ENCODE peak calls at places on chromosomes 5 and 9, in eight cellular contexts. One of them, this sample, is unnamed.

GRCh38 chr5:105952875-105953274 is 1717.9 kb downstream of the EFNA5 start:
- DNase-seq in astrocyte: no peak
- DNase-seq in B cell: no peak
- DNase-seq in upper lobe of right lung: no peak
- DNase-seq in RWPE1: no peak
- DNase-seq in fibroblast of pulmonary artery: peak; percentile 49
- DNase-seq in H9: no peak
- DNase-seq in AG10803: peak; percentile 21
- DNase-seq in this sample: no peak

GRCh38 chr5:108061941-108062340 is 320.0 kb downstream of the FBXL17 start:
- DNase-seq in H9: no peak
- DNase-seq in fibroblast of pulmonary artery: peak; percentile 9
- DNase-seq in AG10803: peak; percentile 49
- DNase-seq in upper lobe of right lung: no peak
- DNase-seq in B cell: no peak
- DNase-seq in RWPE1: no peak
- DNase-seq in astrocyte: peak; percentile 6
- DNase-seq in this sample: no peak

GRCh38 chr5:149618581-149619248 is 37.4 kb downstream of the ARHGEF37 start:
- DNase-seq in H9: peak; percentile 69
- DNase-seq in RWPE1: peak; percentile 93
- DNase-seq in B cell: peak; percentile 39
- DNase-seq in upper lobe of right lung: no peak
- DNase-seq in fibroblast of pulmonary artery: peak; percentile 82
- DNase-seq in astrocyte: peak; percentile 43
- DNase-seq in AG10803: peak; percentile 59
- DNase-seq in this sample: no peak

GRCh38 chr5:106094128-106094726 is 1576.5 kb downstream of the EFNA5 start:
- DNase-seq in upper lobe of right lung: no peak
- DNase-seq in fibroblast of pulmonary artery: peak; percentile 26
- DNase-seq in astrocyte: peak; percentile 29
- DNase-seq in B cell: no peak
- DNase-seq in RWPE1: peak; percentile 67
- DNase-seq in H9: no peak
- DNase-seq in AG10803: peak; percentile 1
- DNase-seq in this sample: peak; percentile 89

GRCh38 chr5:153881687-153882086 is 157.0 kb downstream of the FAM114A2 start:
- DNase-seq in astrocyte: no peak
- DNase-seq in H9: no peak
- DNase-seq in B cell: no peak
- DNase-seq in RWPE1: no peak
- DNase-seq in upper lobe of right lung: no peak
- DNase-seq in AG10803: no peak
- DNase-seq in fibroblast of pulmonary artery: no peak
- DNase-seq in this sample: no peak

GRCh38 chr9:22241024-22241423 is 205.6 kb upstream of the DMRTA1 start:
- DNase-seq in AG10803: no peak
- DNase-seq in upper lobe of right lung: no peak
- DNase-seq in H9: no peak
- DNase-seq in astrocyte: peak; percentile 20
- DNase-seq in fibroblast of pulmonary artery: no peak
- DNase-seq in RWPE1: no peak
- DNase-seq in B cell: no peak
- DNase-seq in this sample: no peak

GRCh38 chr5:157924931-157925729 is 66.2 kb upstream of the CLINT1 start:
- DNase-seq in astrocyte: no peak
- DNase-seq in fibroblast of pulmonary artery: no peak
- DNase-seq in H9: no peak
- DNase-seq in upper lobe of right lung: no peak
- DNase-seq in B cell: no peak
- DNase-seq in RWPE1: no peak
- DNase-seq in AG10803: no peak
- DNase-seq in this sample: no peak

GRCh38 chr5:107010060-107010459 is 660.7 kb downstream of the EFNA5 start:
- DNase-seq in RWPE1: no peak
- DNase-seq in H9: no peak
- DNase-seq in fibroblast of pulmonary artery: no peak
- DNase-seq in astrocyte: no peak
- DNase-seq in upper lobe of right lung: no peak
- DNase-seq in B cell: no peak
- DNase-seq in AG10803: no peak
- DNase-seq in this sample: no peak

GRCh38 chr5:74177995-74178394 is 462.5 kb downstream of the ENC1 start:
- DNase-seq in H9: no peak
- DNase-seq in upper lobe of right lung: no peak
- DNase-seq in astrocyte: no peak
- DNase-seq in AG10803: no peak
- DNase-seq in fibroblast of pulmonary artery: no peak
- DNase-seq in B cell: no peak
- DNase-seq in RWPE1: no peak
- DNase-seq in this sample: no peak

GRCh38 chr5:52738095-52738506 is 49.6 kb upstream of the ITGA1 start:
- DNase-seq in AG10803: no peak
- DNase-seq in RWPE1: no peak
- DNase-seq in H9: no peak
- DNase-seq in B cell: no peak
- DNase-seq in astrocyte: peak; percentile 73
- DNase-seq in upper lobe of right lung: no peak
- DNase-seq in fibroblast of pulmonary artery: peak; percentile 55
- DNase-seq in this sample: no peak

GRCh38 chr5:10442581-10442980 is 902 bp downstream of the ROPN1L start:
- DNase-seq in AG10803: peak; percentile 53
- DNase-seq in B cell: no peak
- DNase-seq in astrocyte: no peak
- DNase-seq in RWPE1: no peak
- DNase-seq in fibroblast of pulmonary artery: no peak
- DNase-seq in upper lobe of right lung: no peak
- DNase-seq in H9: no peak
- DNase-seq in this sample: no peak

GRCh38 chr5:80754900-80755299 is 100.1 kb upstream of the DHFR start:
- DNase-seq in H9: no peak
- DNase-seq in fibroblast of pulmonary artery: no peak
- DNase-seq in RWPE1: no peak
- DNase-seq in B cell: peak; percentile 9
- DNase-seq in upper lobe of right lung: no peak
- DNase-seq in astrocyte: peak; percentile 63
- DNase-seq in AG10803: no peak
- DNase-seq in this sample: no peak

DNA sequence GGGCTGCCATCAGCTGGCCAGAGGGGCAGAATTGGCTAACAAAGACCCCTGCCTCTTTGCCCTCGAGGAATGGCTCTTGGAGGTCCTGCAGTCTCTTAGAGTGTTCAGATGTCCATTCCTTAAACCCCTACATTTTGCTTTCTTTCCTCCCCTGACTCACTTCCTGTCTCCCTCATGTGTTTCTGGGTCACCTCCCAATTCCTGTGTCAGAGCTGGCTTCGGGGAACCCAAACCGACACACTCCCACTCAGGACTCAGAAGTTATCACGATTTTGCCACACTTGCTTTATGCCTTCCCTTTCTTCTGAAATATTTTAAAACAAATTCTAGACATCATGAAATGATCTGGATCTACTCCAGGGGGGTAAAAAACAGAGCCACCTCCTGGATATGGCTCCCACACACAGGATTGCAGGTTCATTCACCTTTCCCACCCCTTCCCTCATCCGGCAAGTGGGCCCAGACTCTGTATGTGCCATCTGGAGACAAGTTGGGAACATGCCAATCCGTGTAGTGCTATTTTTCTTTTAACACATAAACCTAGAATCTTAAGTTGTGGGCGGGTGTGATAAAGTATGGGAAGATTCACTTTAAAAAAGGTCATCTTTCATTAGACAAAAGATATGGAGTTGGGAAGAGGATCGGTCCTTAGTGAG is 145.7 kb downstream of the NXNL2 start:
- DNase-seq in H9: no peak
- DNase-seq in upper lobe of right lung: no peak
- DNase-seq in B cell: no peak
- DNase-seq in RWPE1: no peak
- DNase-seq in astrocyte: peak; percentile 42
- DNase-seq in AG10803: no peak
- DNase-seq in fibroblast of pulmonary artery: peak; percentile 39
- DNase-seq in this sample: no peak
- TF ChIP-seq CTCF in H9: no peak
- TF ChIP-seq CTCF in upper lobe of right lung: no peak
- TF ChIP-seq CTCF in B cell: no peak
- TF ChIP-seq CTCF in RWPE1: no peak
- TF ChIP-seq CTCF in astrocyte: no peak
- TF ChIP-seq CTCF in AG10803: no peak
- TF ChIP-seq CTCF in fibroblast of pulmonary artery: no peak
- TF ChIP-seq CTCF in this sample: no peak

GRCh38 chr5:68352166-68352565 is 136.6 kb downstream of the PIK3R1 start:
- DNase-seq in upper lobe of right lung: no peak
- DNase-seq in fibroblast of pulmonary artery: no peak
- DNase-seq in AG10803: no peak
- DNase-seq in B cell: no peak
- DNase-seq in H9: no peak
- DNase-seq in astrocyte: no peak
- DNase-seq in RWPE1: no peak
- DNase-seq in this sample: no peak
- TF ChIP-seq CTCF in upper lobe of right lung: no peak
- TF ChIP-seq CTCF in fibroblast of pulmonary artery: no peak
- TF ChIP-seq CTCF in AG10803: no peak
- TF ChIP-seq CTCF in B cell: no peak
- TF ChIP-seq CTCF in H9: no peak
- TF ChIP-seq CTCF in astrocyte: no peak
- TF ChIP-seq CTCF in RWPE1: no peak
- TF ChIP-seq CTCF in this sample: no peak

GRCh38 chr5:72320022-72320898 is at the start of the genes MRPS27 and PTCD2:
- DNase-seq in upper lobe of right lung: peak; percentile 97
- DNase-seq in RWPE1: peak; percentile 100
- DNase-seq in B cell: peak; percentile 94
- DNase-seq in fibroblast of pulmonary artery: peak; percentile 99
- DNase-seq in H9: peak; percentile 97
- DNase-seq in astrocyte: peak; percentile 100
- DNase-seq in AG10803: peak; percentile 99
- DNase-seq in this sample: peak; percentile 98
- TF ChIP-seq CTCF in upper lobe of right lung: peak; percentile 28
- TF ChIP-seq CTCF in RWPE1: no peak
- TF ChIP-seq CTCF in B cell: no peak
- TF ChIP-seq CTCF in fibroblast of pulmonary artery: peak; percentile 29
- TF ChIP-seq CTCF in H9: peak; percentile 40
- TF ChIP-seq CTCF in astrocyte: peak; percentile 12
- TF ChIP-seq CTCF in AG10803: peak; percentile 27
- TF ChIP-seq CTCF in this sample: peak; percentile 21

GRCh38 chr5:97842687-97843086 is 659.6 kb upstream of the RIOK2 start:
- DNase-seq in H9: no peak
- DNase-seq in fibroblast of pulmonary artery: no peak
- DNase-seq in upper lobe of right lung: no peak
- DNase-seq in B cell: no peak
- DNase-seq in astrocyte: no peak
- DNase-seq in AG10803: no peak
- DNase-seq in RWPE1: no peak
- DNase-seq in this sample: no peak

GRCh38 chr5:97844797-97845196 is 661.8 kb upstream of the RIOK2 start:
- DNase-seq in astrocyte: no peak
- DNase-seq in AG10803: no peak
- DNase-seq in upper lobe of right lung: no peak
- DNase-seq in RWPE1: no peak
- DNase-seq in fibroblast of pulmonary artery: no peak
- DNase-seq in B cell: no peak
- DNase-seq in H9: peak; percentile 59
- DNase-seq in this sample: no peak

GRCh38 chr5:97839338-97840081 is 656.5 kb upstream of the RIOK2 start:
- DNase-seq in B cell: no peak
- DNase-seq in fibroblast of pulmonary artery: peak; percentile 57
- DNase-seq in AG10803: peak; percentile 9
- DNase-seq in RWPE1: peak; percentile 26
- DNase-seq in H9: no peak
- DNase-seq in astrocyte: peak; percentile 8
- DNase-seq in upper lobe of right lung: no peak
- DNase-seq in this sample: no peak

GRCh38 chr5:97838214-97838613 is 655.2 kb upstream of the RIOK2 start:
- DNase-seq in AG10803: peak; percentile 93
- DNase-seq in astrocyte: peak; percentile 98
- DNase-seq in upper lobe of right lung: no peak
- DNase-seq in B cell: no peak
- DNase-seq in fibroblast of pulmonary artery: peak; percentile 97
- DNase-seq in H9: no peak
- DNase-seq in RWPE1: peak; percentile 84
- DNase-seq in this sample: no peak

DNA sequence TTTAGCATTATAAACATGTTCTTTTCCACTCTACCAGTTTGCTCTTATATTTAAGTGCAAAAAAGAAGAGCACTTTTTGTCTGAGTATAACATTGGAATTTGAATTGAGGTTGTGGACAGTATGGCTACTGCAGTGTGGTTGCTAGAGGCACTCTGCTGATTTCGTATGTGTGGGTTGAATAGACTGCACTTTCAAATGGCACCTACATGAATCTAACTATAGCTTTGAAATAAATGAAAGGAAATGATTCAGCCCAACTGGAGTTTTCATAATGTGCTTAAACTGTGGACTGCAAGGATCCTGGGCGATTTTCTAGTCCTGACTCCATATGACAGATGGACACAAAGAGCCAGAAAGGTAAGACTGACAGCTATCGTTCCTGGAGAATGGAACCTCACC is 657.6 kb upstream of the RIOK2 start:
- DNase-seq in astrocyte: peak; percentile 49
- DNase-seq in H9: no peak
- DNase-seq in RWPE1: no peak
- DNase-seq in AG10803: peak; percentile 4
- DNase-seq in upper lobe of right lung: no peak
- DNase-seq in fibroblast of pulmonary artery: peak; percentile 58
- DNase-seq in B cell: no peak
- DNase-seq in this sample: no peak
- TF ChIP-seq CTCF in astrocyte: no peak
- TF ChIP-seq CTCF in H9: no peak
- TF ChIP-seq CTCF in RWPE1: no peak
- TF ChIP-seq CTCF in AG10803: no peak
- TF ChIP-seq CTCF in upper lobe of right lung: no peak
- TF ChIP-seq CTCF in fibroblast of pulmonary artery: no peak
- TF ChIP-seq CTCF in B cell: no peak
- TF ChIP-seq CTCF in this sample: no peak

DNA sequence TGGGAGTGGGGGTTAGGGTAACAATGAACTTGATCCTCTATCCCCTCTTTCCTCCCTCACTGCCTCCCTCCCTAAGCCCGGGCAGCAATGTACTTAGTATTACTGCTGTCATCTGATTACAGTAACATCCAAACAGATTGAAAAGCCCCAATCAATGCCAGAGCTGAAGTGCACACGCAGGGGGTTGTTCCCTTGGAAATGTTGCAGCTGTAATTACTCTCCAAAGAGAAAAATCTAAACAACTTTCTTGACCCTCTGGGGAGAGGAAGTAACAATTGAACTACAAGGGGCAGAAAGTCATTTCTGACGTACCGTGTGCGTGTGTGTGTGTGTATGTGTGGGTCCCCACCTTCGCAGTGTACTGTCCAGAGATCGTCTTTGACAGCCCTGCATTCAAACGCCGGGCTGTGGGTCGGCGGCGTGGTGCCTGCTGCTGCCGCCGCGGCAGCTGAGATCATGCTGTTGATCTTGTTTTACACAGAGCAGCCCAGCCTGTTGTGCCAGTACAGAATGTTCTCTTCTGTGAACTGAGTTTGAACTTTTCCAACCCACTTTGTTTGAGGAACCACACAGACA is 66.0 kb upstream of the KLF9 start:
- DNase-seq in astrocyte: peak; percentile 59
- DNase-seq in fibroblast of pulmonary artery: peak; percentile 99
- DNase-seq in AG10803: peak; percentile 54
- DNase-seq in B cell: no peak
- DNase-seq in RWPE1: no peak
- DNase-seq in H9: no peak
- DNase-seq in upper lobe of right lung: peak; percentile 89
- DNase-seq in this sample: peak; percentile 85
- TF ChIP-seq CTCF in astrocyte: no peak
- TF ChIP-seq CTCF in fibroblast of pulmonary artery: no peak
- TF ChIP-seq CTCF in AG10803: no peak
- TF ChIP-seq CTCF in B cell: no peak
- TF ChIP-seq CTCF in RWPE1: no peak
- TF ChIP-seq CTCF in H9: no peak
- TF ChIP-seq CTCF in upper lobe of right lung: no peak
- TF ChIP-seq CTCF in this sample: no peak

GRCh38 chr9:13427587-13427986 is 148.1 kb upstream of the MPDZ start:
- DNase-seq in upper lobe of right lung: no peak
- DNase-seq in fibroblast of pulmonary artery: peak; percentile 86
- DNase-seq in AG10803: peak; percentile 42
- DNase-seq in B cell: peak; percentile 37
- DNase-seq in astrocyte: peak; percentile 43
- DNase-seq in RWPE1: peak; percentile 34
- DNase-seq in H9: no peak
- DNase-seq in this sample: no peak
- TF ChIP-seq CTCF in upper lobe of right lung: peak; percentile 79
- TF ChIP-seq CTCF in fibroblast of pulmonary artery: peak; percentile 60
- TF ChIP-seq CTCF in AG10803: peak; percentile 67
- TF ChIP-seq CTCF in B cell: peak; percentile 74
- TF ChIP-seq CTCF in astrocyte: peak; percentile 74
- TF ChIP-seq CTCF in RWPE1: peak; percentile 71
- TF ChIP-seq CTCF in H9: peak; percentile 95
- TF ChIP-seq CTCF in this sample: peak; percentile 80